ENCODE peak calls at places on chromosome 14, in seven cellular contexts. E is CD8-positive, alpha-beta T cell; N is tibial nerve; Z is heart right ventricle; U is aorta; Y is heart left ventricle; O is breast epithelium. T is an unnamed sample. For H3K4me1, the result is how much of the 10 kb centered on the place peaks cover.

GRCh38 chr14:71311061-71311460 is 403.8 kb downstream of the PCNX1 start:
- DNase-seq in Z (no peak), U (no peak), E (no peak), N (no peak), Y (no peak), O (no peak), T (no peak)

GRCh38 chr14:83287300-83287699 is 1753.6 kb upstream of the SEL1L start:
- DNase-seq in Z (no peak), N (no peak), U (no peak), Y (no peak), O (no peak), E (no peak), T (no peak)

GRCh38 chr14:64919618-64920017 is 5.4 kb downstream of the CHURC1 start:
- DNase-seq in Z (no peak), U (peak), E (no peak), N (no peak), Y (no peak), O (no peak), T (peak)

GRCh38 chr14:98819132-98819866 is 452.7 kb downstream of the BCL11B start:
- DNase-seq in Y (no peak), Z (no peak), U (no peak), N (no peak), E (no peak), O (peak), T (no peak)

GRCh38 chr14:37422319-37422718 is 172.7 kb downstream of the FOXA1 start:
- DNase-seq in O (no peak), Z (no peak), Y (no peak), E (no peak), N (no peak), U (no peak), T (no peak)

GRCh38 chr14:104496095-104496494 is 83.5 kb upstream of the C14orf180 start:
- DNase-seq in U (no peak), O (no peak), Y (peak), E (no peak), Z (no peak), N (no peak), T (no peak)

GRCh38 chr14:72692678-72693077 is 201.2 kb downstream of the DPF3 start:
- DNase-seq in Z (no peak), E (no peak), U (no peak), O (no peak), Y (no peak), N (no peak), T (no peak)

GRCh38 chr14:75518625-75519024 is 3.6 kb upstream of the BATF start:
- DNase-seq in Z (no peak), O (no peak), E (no peak), N (no peak), Y (no peak), U (no peak), T (no peak)

GRCh38 chr14:87014854-87015253 is 978.1 kb downstream of the GALC start:
- DNase-seq in Z (no peak), U (no peak), O (no peak), E (no peak), Y (no peak), N (no peak), T (no peak)

GRCh38 chr14:65824285-65824977 is 411.9 kb downstream of the FUT8 start:
- DNase-seq in O (peak), Y (no peak), N (no peak), E (peak), U (no peak), Z (peak), T (peak)

GRCh38 chr14:55915464-55915863 is 202.7 kb upstream of the PELI2 start:
- DNase-seq in Y (no peak), U (no peak), O (no peak), N (no peak), E (no peak), Z (no peak), T (no peak)

GRCh38 chr14:59055439-59056045 is 132.9 kb upstream of the DAAM1 start:
- DNase-seq in Z (peak), N (no peak), U (no peak), E (no peak), O (peak), Y (no peak), T (no peak)

GRCh38 chr14:64910847-64911495 is 3.3 kb upstream of the CHURC1 start:
- DNase-seq in U (no peak), Z (no peak), Y (no peak), N (no peak), E (no peak), O (no peak), T (no peak)

GRCh38 chr14:103194256-103195045 is 71.2 kb downstream of the TNFAIP2 start:
- DNase-seq in Z (no peak), E (no peak), N (no peak), O (no peak), U (no peak), Y (no peak), T (no peak)

GRCh38 chr14:74630881-74631690 is 19.0 kb upstream of the LTBP2 start:
- DNase-seq in E (no peak), U (no peak), Y (no peak), N (no peak), Z (no peak), O (no peak), T (no peak)

GRCh38 chr14:72401632-72402428 is 469.6 kb downstream of the RGS6 start:
- DNase-seq in O (no peak), Y (no peak), N (no peak), E (no peak), U (no peak), Z (no peak), T (no peak)

GRCh38 chr14:61202124-61202523 is 79.0 kb downstream of the TMEM30B start:
- DNase-seq in U (no peak), Y (no peak), E (no peak), Z (no peak), N (no peak), O (no peak), T (no peak)

GRCh38 chr14:56888274-56888673 is 78.0 kb upstream of the OTX2 start:
- DNase-seq in N (no peak), Y (no peak), O (no peak), U (no peak), Z (no peak), E (no peak), T (no peak)

GRCh38 chr14:24040692-24041091 is 11.1 kb upstream of the CARMIL3 start:
- DNase-seq in Z (no peak), N (no peak), O (no peak), U (no peak), Y (no peak), E (no peak), T (no peak)

GRCh38 chr14:103130965-103131364 is 7.7 kb downstream of the TNFAIP2 start:
- DNase-seq in U (no peak), E (no peak), N (no peak), Z (no peak), O (peak), Y (no peak), T (peak)

GRCh38 chr14:100402631-100403030 is 79.5 kb downstream of the SLC25A47 start:
- DNase-seq in O (no peak), Z (no peak), Y (no peak), E (no peak), U (no peak), N (no peak), T (no peak)

GRCh38 chr14:73153272-73153671 is 17.0 kb downstream of the PSEN1 start:
- DNase-seq in Z (no peak), Y (no peak), E (no peak), U (no peak), N (no peak), O (no peak), T (no peak)

GRCh38 chr14:81433378-81433777 is 33.3 kb upstream of the STON2 start:
- DNase-seq in E (no peak), Y (no peak), U (no peak), N (no peak), O (no peak), Z (no peak), T (no peak)

GRCh38 chr14:103066399-103066798 is 9.1 kb upstream of the CDC42BPB start:
- DNase-seq in N (no peak), Z (peak), O (no peak), U (no peak), Y (no peak), E (no peak), T (peak)

DNA sequence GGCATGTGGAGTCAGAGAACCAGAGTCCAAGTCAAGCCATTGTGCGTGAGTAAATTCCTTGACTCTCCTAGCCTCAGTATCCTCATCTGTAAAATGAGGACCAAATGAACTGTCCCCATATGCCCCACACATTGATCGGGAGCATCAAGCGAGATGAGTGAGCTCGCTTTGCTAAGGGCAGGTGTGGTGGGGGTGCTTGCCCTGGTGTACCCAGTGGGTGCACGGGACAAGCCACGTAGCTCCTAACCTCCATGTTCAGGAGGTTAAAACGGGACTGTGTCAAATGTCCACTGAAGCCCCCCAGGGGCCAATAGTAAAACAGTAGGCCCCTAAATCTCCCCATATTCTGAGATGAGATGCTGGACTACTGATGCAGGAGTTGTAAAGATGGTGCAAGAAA is 60.9 kb downstream of the SERPINA3 start:
- DNase-seq in Z (no peak), Y (no peak), N (no peak), E (no peak), U (no peak), O (no peak), T (no peak)
- H3K4me1 ChIP-seq in Z (under half), Y (under half), N (under half), E (under half), U (under half), O (under half), T (under half)

GRCh38 chr14:68195126-68195525 is 375.5 kb downstream of the RAD51B start:
- DNase-seq in Z (no peak), Y (no peak), O (no peak), U (no peak), N (no peak), E (no peak), T (no peak)

GRCh38 chr14:68198713-68199464 is 379.3 kb downstream of the RAD51B start:
- DNase-seq in Z (no peak), O (no peak), Y (no peak), E (no peak), U (no peak), N (no peak), T (no peak)

GRCh38 chr14:68193970-68194634 is 374.5 kb downstream of the RAD51B start:
- DNase-seq in Y (no peak), O (no peak), N (no peak), E (no peak), Z (no peak), U (no peak), T (no peak)

GRCh38 chr14:68203871-68204270 is 384.3 kb downstream of the RAD51B start:
- DNase-seq in O (no peak), Y (no peak), U (no peak), Z (no peak), E (no peak), N (no peak), T (no peak)

DNA sequence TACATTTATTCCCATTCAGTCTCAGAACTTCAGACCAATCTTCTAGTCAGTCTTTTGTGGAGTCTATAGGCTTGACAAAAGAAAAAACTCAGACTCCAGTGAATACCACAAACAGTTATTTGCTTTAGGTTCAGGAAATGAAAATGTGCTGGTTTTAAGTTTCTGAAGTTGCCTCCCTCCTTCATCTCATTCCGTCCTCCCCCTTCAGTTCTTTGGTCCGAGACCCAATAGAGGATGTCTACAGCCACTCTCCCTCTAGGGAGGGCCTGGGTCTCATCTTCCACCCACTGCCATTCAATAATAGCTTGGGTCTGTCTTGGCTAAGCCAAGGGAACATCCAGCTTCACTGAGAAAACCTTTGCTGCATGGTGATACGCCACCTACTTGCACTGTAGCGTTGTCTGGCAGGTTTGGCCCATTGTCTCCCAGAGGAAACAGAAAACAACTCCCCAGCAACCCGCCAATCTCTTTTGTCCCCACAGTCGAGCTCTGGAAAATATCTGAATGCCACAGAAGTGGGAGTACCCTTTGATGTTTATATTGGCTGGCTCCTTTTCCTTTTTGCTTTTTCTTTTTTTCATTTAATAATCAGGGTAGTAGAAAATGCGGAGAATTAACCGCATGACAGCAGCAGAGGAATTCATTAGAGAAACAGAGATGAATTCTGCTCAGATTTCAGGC is 380.0 kb downstream of the RAD51B start:
- DNase-seq in E (no peak), Z (peak), Y (no peak), U (no peak), N (no peak), O (peak), T (peak)
- H3K27ac ChIP-seq in E (no peak), Z (peak), Y (peak), U (no peak), N (no peak), O (peak), T (peak)

GRCh38 chr14:95268350-95268749 is 51.4 kb downstream of the CLMN start:
- DNase-seq in Y (no peak), Z (no peak), U (no peak), N (no peak), E (no peak), O (peak), T (no peak)
- H3K4me1 ChIP-seq in Y (under half), Z (under half), U (under half), N (under half), E (under half), O (under half), T (under half)

GRCh38 chr14:49615776-49616175 is 4.7 kb downstream of the RPL36AL start:
- DNase-seq in Y (no peak), U (no peak), N (no peak), O (no peak), Z (no peak), E (no peak), T (no peak)

GRCh38 chr14:49621114-49621881 is 699 bp downstream of the MGAT2 start:
- DNase-seq in Y (peak), N (peak), E (peak), O (peak), U (peak), Z (peak), T (peak)

GRCh38 chr14:49619730-49620129 is 696 bp downstream of the RPL36AL start:
- DNase-seq in N (no peak), Y (no peak), E (no peak), U (no peak), O (no peak), Z (no peak), T (no peak)

GRCh38 chr14:49620182-49621113 is at the start of the genes MGAT2 and RPL36AL:
- DNase-seq in O (peak), Y (peak), N (peak), Z (peak), E (peak), U (peak), T (peak)

DNA sequence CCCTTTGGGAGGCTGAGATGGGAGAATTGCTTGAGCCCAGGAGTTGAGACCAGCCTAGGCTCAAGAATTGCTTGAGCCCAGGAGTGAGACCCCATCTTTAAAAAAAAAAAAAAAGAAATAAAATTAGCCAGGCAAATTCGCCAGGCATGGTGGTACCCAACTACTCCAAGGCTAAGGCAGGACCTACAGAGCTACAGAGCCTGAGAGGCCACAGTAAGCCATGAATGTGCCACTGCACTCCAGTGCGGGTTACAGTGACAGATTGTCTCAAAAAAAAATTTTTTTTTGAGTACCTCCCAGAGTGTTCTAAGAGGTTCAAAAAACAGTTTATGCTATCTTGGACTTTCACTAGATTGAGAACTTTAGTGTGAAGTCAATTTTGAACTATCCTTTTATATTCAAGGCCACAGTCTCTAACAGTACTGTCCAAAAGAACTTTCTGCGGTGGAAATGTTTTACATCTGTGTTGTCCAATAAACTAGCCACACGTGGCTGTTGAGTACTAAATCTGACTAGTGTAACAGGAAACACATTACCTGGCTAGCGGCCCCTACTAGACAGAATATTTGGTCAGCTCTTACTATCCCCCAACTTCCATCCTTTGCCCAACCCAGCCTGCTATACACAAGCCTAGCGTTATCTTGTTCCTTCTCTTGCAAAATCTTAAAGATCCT is 2.4 kb downstream of the RPL36AL start:
- DNase-seq in U (no peak), O (no peak), N (no peak), Z (no peak), Y (no peak), E (no peak), T (no peak)
- H3K27ac ChIP-seq in U (no peak), O (no peak), N (no peak), Z (no peak), Y (no peak), E (no peak), T (no peak)

GRCh38 chr14:33768458-33768830 is 182.4 kb downstream of the EGLN3 start:
- DNase-seq in Y (no peak), U (no peak), O (no peak), E (no peak), N (no peak), Z (no peak), T (no peak)
- H3K4me1 ChIP-seq in Y (under half), U (under half), O (under half), E (under half), N (under half), Z (under half), T (under half)

GRCh38 chr14:105498430-105499255 is 7.6 kb downstream of the TEDC1 start:
- DNase-seq in Y (no peak), O (no peak), N (no peak), Z (no peak), U (peak), E (no peak), T (no peak)

GRCh38 chr14:105497671-105498429 is 6.8 kb downstream of the TEDC1 start:
- DNase-seq in Z (no peak), E (no peak), Y (no peak), U (peak), N (no peak), O (no peak), T (no peak)

GRCh38 chr14:105500726-105501101 is 9.7 kb downstream of the TEDC1 start:
- DNase-seq in U (peak), Y (no peak), O (no peak), E (no peak), N (no peak), Z (no peak), T (no peak)

GRCh38 chr14:105500036-105500725 is 9.1 kb downstream of the TEDC1 start:
- DNase-seq in U (peak), Y (no peak), E (no peak), N (no peak), O (no peak), Z (no peak), T (no peak)

GRCh38 chr14:105499256-105500035 is 8.4 kb downstream of the TEDC1 start:
- DNase-seq in U (peak), N (no peak), Y (no peak), E (no peak), O (no peak), Z (no peak), T (peak)
- H3K27ac ChIP-seq in U (no peak), N (peak), Y (no peak), E (no peak), O (peak), Z (no peak), T (no peak)

GRCh38 chr14:22489247-22489551 is 99.8 kb downstream of the DAD1 start:
- DNase-seq in E (no peak), O (no peak), N (no peak), Y (peak), Z (no peak), U (no peak), T (peak)

GRCh38 chr14:22487941-22488340 is 101.1 kb downstream of the DAD1 start:
- DNase-seq in Z (no peak), E (no peak), Y (no peak), O (no peak), N (no peak), U (no peak), T (no peak)

GRCh38 chr14:22485178-22485577 is 103.8 kb downstream of the DAD1 start:
- DNase-seq in O (no peak), Z (no peak), N (no peak), E (no peak), Y (no peak), U (no peak), T (no peak)

GRCh38 chr14:22488522-22489246 is 100.3 kb downstream of the DAD1 start:
- DNase-seq in O (no peak), E (no peak), U (no peak), Y (no peak), Z (no peak), N (no peak), T (no peak)

DNA sequence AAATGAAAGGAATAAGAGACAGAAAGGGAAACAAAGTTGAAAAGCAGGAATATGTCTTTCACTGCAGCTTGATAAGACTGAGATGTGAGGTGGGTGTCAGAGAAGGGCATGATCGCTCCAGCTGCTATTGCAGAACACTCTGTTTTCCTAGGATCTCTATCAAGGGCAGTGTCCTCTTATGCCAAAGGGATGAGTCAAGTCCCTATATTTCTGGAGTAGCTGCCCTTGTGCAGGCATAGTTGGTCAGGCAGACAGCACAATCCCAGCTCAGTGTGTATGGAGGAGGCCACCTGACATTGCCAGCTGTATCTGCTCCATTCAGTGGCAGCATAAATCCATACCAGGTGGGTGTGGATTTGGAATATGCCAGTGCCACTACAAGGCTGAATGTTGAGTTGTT is 101.6 kb downstream of the DAD1 start:
- DNase-seq in Z (no peak), N (no peak), Y (no peak), O (no peak), U (no peak), E (no peak), T (no peak)
- H3K4me1 ChIP-seq in Z (under half), N (under half), Y (under half), O (under half), U (under half), E (under half), T (under half)

GRCh38 chr14:95146079-95146771 is 11.1 kb downstream of the DICER1 start:
- DNase-seq in U (no peak), N (no peak), Y (no peak), Z (no peak), O (peak), E (no peak), T (no peak)
- H3K27ac ChIP-seq in U (no peak), N (no peak), Y (no peak), Z (no peak), O (peak), E (no peak), T (no peak)